ENCODE peak calls at places on chromosomes 13 and 19, in four cellular contexts. C is SW 1271; R is activated T-helper 1 cell treated with anti-CD3 and anti-CD28 coated beads, Interleukin-2, amount 50 U/mL, for 16 hours; U is AG10803. T is an unnamed sample.

GRCh38 chr13:39811051-39811450 is 155.6 kb downstream of the COG6 start:
- DNase-seq in C (no peak), R (no peak), U (no peak), T (no peak)

GRCh38 chr19:38211206-38211605 is 12.8 kb downstream of the DPF1 start:
- DNase-seq in C (no peak), R (no peak), U (no peak), T (no peak)

GRCh38 chr19:47389150-47389556 is 30.2 kb downstream of the MEIS3 start:
- DNase-seq in C (no peak), R (no peak), U (no peak), T (no peak)

GRCh38 chr19:3285647-3286176 is 61.3 kb downstream of the CELF5 start:
- DNase-seq in C (no peak), R (no peak), U (no peak), T (no peak)

GRCh38 chr13:79901336-79901735 is 420.4 kb downstream of the NDFIP2 start:
- DNase-seq in C (no peak), R (no peak), U (no peak), T (no peak)

GRCh38 chr19:34676697-34677385 is at the start of gene SCGB2B2:
- DNase-seq in C (peak; percentile 91), R (no peak), U (no peak), T (peak; percentile 65)

GRCh38 chr19:14614099-14614412 is 31.2 kb downstream of the CLEC17A start:
- DNase-seq in C (no peak), R (no peak), U (no peak), T (no peak)

GRCh38 chr13:40351537-40352384 is 314.7 kb downstream of the FOXO1 start:
- DNase-seq in C (no peak), R (no peak), U (no peak), T (no peak)

GRCh38 chr13:79637086-79637763 is 156.3 kb downstream of the NDFIP2 start:
- DNase-seq in C (no peak), R (no peak), U (no peak), T (no peak)

GRCh38 chr13:105333416-105333815 is 1202.0 kb downstream of the EFNB2 start:
- DNase-seq in C (no peak), R (no peak), U (peak; percentile 72), T (no peak)

GRCh38 chr13:33249066-33249465 is 36.5 kb downstream of the STARD13 start:
- DNase-seq in C (no peak), R (no peak), U (peak; percentile 30), T (no peak)

GRCh38 chr19:9877775-9878510 is 42.8 kb downstream of the PIN1 start:
- DNase-seq in C (peak; percentile 18), R (no peak), U (peak; percentile 37), T (no peak)

GRCh38 chr13:95354680-95355487 is 53.6 kb upstream of the ABCC4 start:
- DNase-seq in C (no peak), R (no peak), U (no peak), T (no peak)

GRCh38 chr13:80469841-80470378 is 129.0 kb upstream of the SPRY2 start:
- DNase-seq in C (peak; percentile 21), R (no peak), U (peak; percentile 4), T (no peak)

GRCh38 chr13:96011291-96011875 is 41.8 kb downstream of the UGGT2 start:
- DNase-seq in C (no peak), R (no peak), U (peak; percentile 46), T (no peak)

GRCh38 chr19:15072930-15073647 is 8.9 kb upstream of the OR1I1 start:
- DNase-seq in C (no peak), R (no peak), U (no peak), T (no peak)

GRCh38 chr19:29323046-29323971 is 110.4 kb upstream of the UQCRFS1 start:
- DNase-seq in C (no peak), R (no peak), U (no peak), T (no peak)

GRCh38 chr13:21242236-21242635 is 65.8 kb downstream of the MRPL57 start:
- DNase-seq in C (no peak), R (no peak), U (no peak), T (no peak)

GRCh38 chr19:33723512-33723911 is 73.2 kb upstream of the KCTD15 start:
- DNase-seq in C (no peak), R (no peak), U (no peak), T (no peak)

GRCh38 chr13:32905063-32905863 is 111.0 kb upstream of the KL start:
- DNase-seq in C (peak; percentile 15), R (no peak), U (peak; percentile 66), T (no peak)

GRCh38 chr13:30362869-30363268 is 55.5 kb upstream of the KATNAL1 start:
- DNase-seq in C (no peak), R (no peak), U (peak; percentile 13), T (no peak)